ENCODE peak calls at places on chromosome 6, in seven cellular contexts. L is HFF-Myc, X is astrocyte of the spinal cord, E is breast epithelium, M is endothelial cell, J is stomach, U is AG09309. A is an unnamed sample.

GRCh38 chr6:20837189-20837588 is 302.9 kb downstream of the CDKAL1 start:
- DNase-seq in L (no peak), X (no peak), E (no peak), M (no peak), J (no peak), U (no peak), A (no peak)

GRCh38 chr6:146027586-146028249 is 1.1 kb upstream of the GRM1 start:
- DNase-seq in L (no peak), X (no peak), E (no peak), M (peak), J (no peak), U (no peak), A (no peak)

GRCh38 chr6:43856005-43856765 is 86.2 kb downstream of the VEGFA start:
- DNase-seq in L (no peak), X (peak), E (no peak), M (peak), J (peak), U (no peak), A (no peak)

GRCh38 chr6:129501401-129502051 is 208.5 kb downstream of the ARHGAP18 start:
- DNase-seq in L (peak), X (peak), E (peak), M (no peak), J (peak), U (peak), A (peak)

GRCh38 chr6:87473419-87473903 is 687 bp downstream of the SLC35A1 start:
- DNase-seq in L (peak), X (peak), E (no peak), M (no peak), J (peak), U (peak), A (no peak)

GRCh38 chr6:5053038-5053437 is 32.1 kb upstream of the PPP1R3G start:
- DNase-seq in L (no peak), X (peak), E (no peak), M (no peak), J (no peak), U (no peak), A (no peak)

GRCh38 chr6:165704001-165704748 is 41.1 kb upstream of the PDE10A start:
- DNase-seq in L (no peak), X (peak), E (no peak), M (no peak), J (peak), U (no peak), A (no peak)

GRCh38 chr6:77019081-77019480 is 444.2 kb downstream of the HTR1B start:
- DNase-seq in L (no peak), X (no peak), E (no peak), M (no peak), J (no peak), U (no peak), A (no peak)

GRCh38 chr6:160275511-160276003 is 16.9 kb upstream of the SLC22A2 start:
- DNase-seq in L (no peak), X (no peak), E (no peak), M (no peak), J (no peak), U (no peak), A (no peak)

GRCh38 chr6:113828984-113829701 is 28.0 kb upstream of the MARCKS start:
- DNase-seq in L (no peak), X (no peak), E (no peak), M (no peak), J (no peak), U (no peak), A (no peak)

GRCh38 chr6:17940151-17940791 is 47.2 kb downstream of the KIF13A start:
- DNase-seq in L (no peak), X (no peak), E (no peak), M (no peak), J (no peak), U (no peak), A (no peak)

GRCh38 chr6:34592208-34592952 is 36.3 kb upstream of the SPDEF start:
- DNase-seq in L (no peak), X (no peak), E (no peak), M (no peak), J (peak), U (no peak), A (no peak)

GRCh38 chr6:139597781-139598368 is 223.4 kb upstream of the CITED2 start:
- DNase-seq in L (peak), X (peak), E (no peak), M (no peak), J (peak), U (peak), A (peak)

GRCh38 chr6:128368213-128369000 is 152.0 kb downstream of the PTPRK start:
- DNase-seq in L (no peak), X (no peak), E (no peak), M (no peak), J (no peak), U (peak), A (no peak)

GRCh38 chr6:50823130-50823920 is 4.7 kb downstream of the TFAP2B start:
- DNase-seq in L (no peak), X (no peak), E (no peak), M (no peak), J (no peak), U (no peak), A (no peak)

GRCh38 chr6:116925088-116925794 is 48.2 kb downstream of the RFX6 start:
- DNase-seq in L (no peak), X (no peak), E (no peak), M (no peak), J (no peak), U (no peak), A (no peak)

DNA sequence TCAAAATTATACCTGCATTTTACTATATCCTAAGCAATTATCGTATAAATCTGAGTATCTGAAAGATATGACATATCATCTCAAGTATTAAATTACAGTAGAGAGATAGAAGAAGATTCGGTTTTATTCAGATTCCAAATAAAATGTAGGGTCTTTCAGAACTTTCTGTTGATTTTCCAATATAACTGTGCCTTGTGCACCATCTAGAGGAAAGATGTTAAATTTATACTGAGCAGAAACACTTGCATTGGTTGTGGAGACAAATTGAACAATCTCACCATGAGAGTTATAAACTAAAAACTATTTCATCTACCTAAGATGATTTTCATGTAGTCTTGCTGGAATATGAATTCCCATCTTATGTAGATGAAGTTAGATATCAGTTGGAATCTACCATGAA is 26.8 kb upstream of the HSF2 start:
- DNase-seq in L (no peak), X (peak), E (no peak), M (no peak), J (no peak), U (no peak), A (no peak)
- TF ChIP-seq CTCF in L (no peak), X (peak), E (no peak), M (peak), J (no peak), U (no peak), A (no peak)

GRCh38 chr6:41652876-41653641 is 14.8 kb downstream of the MDFI start:
- DNase-seq in L (no peak), X (peak), E (peak), M (no peak), J (peak), U (no peak), A (no peak)
- TF ChIP-seq CTCF in L (no peak), X (no peak), E (no peak), M (no peak), J (no peak), U (no peak), A (no peak)

GRCh38 chr6:31765910-31766794 is 3.7 kb downstream of the SAPCD1 start:
- DNase-seq in L (no peak), X (no peak), E (no peak), M (no peak), J (no peak), U (no peak), A (no peak)
- TF ChIP-seq CTCF in L (no peak), X (no peak), E (no peak), M (no peak), J (no peak), U (no peak), A (no peak)

DNA sequence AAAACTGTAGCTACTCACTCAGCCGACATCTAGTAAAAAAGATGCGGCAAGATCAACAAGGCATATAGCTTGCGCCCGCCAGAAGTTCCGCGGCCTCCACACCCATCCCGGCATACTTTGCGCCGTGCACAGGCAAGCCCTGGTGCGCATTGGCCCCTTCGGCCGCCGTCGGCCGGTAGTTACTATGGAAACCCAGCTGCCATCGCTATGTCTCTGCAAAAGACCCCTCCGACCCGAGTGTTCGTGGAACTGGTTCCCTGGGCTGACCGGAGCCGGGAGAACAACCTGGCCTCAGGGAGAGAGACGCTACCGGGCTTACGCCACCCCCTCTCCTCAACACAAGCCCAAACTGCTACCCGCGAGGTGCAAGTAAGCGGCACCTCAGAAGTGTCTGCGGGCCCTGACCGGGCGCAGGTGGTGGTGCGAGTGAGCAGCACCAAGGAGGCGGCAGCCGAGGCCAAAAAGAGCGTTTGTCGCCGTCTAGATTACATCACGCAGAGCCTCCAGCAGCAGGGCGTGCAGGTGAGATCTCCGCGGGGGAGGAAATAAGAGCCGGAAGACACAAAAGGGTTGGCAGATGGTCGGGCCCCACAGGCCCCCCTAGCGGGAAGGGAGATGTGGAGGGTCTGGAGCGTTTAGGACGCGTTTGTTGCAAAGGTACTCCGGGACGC is at the start of gene IRAK1BP1:
- DNase-seq in L (peak), X (peak), E (peak), M (peak), J (peak), U (peak), A (no peak)
- TF ChIP-seq CTCF in L (peak), X (no peak), E (no peak), M (no peak), J (no peak), U (no peak), A (no peak)